ENCODE peak calls at places on chromosomes 12 and 14, in five cellular contexts. M, F, X, W and C are unnamed samples.

GRCh38 chr14:100711493-100711892 is 15.2 kb upstream of the DLK1 start:
- DNase-seq in M (no peak), F (no peak), X (peak), W (no peak), C (no peak)

GRCh38 chr12:95733156-95733825 is 57.3 kb downstream of the NTN4 start:
- DNase-seq in M (no peak), F (no peak), X (peak), W (no peak), C (no peak)

GRCh38 chr12:132488127-132489077 is 1.5 kb upstream of the FBRSL1 start:
- DNase-seq in M (no peak), F (peak), X (no peak), W (no peak), C (peak)

GRCh38 chr14:85535916-85536834 is 6.2 kb downstream of the FLRT2 start:
- DNase-seq in M (no peak), F (no peak), X (peak), W (no peak), C (no peak)

GRCh38 chr12:11543513-11544168 is 105.8 kb upstream of the ETV6 start:
- DNase-seq in M (no peak), F (no peak), X (no peak), W (no peak), C (no peak)

GRCh38 chr12:85029456-85029855 is 6.6 kb downstream of the TSPAN19 start:
- DNase-seq in M (no peak), F (no peak), X (no peak), W (no peak), C (no peak)

GRCh38 chr12:87756111-87756510 is 273.1 kb downstream of the C12orf50 start:
- DNase-seq in M (no peak), F (no peak), X (no peak), W (no peak), C (no peak)

GRCh38 chr14:104291123-104292000 is 153.0 kb downstream of the KIF26A start:
- DNase-seq in M (no peak), F (peak), X (peak), W (no peak), C (peak)

GRCh38 chr12:79300199-79300568 is 390.6 kb downstream of the PAWR start:
- DNase-seq in M (no peak), F (no peak), X (no peak), W (no peak), C (no peak)

GRCh38 chr12:42129595-42130204 is 15.0 kb downstream of the GXYLT1 start:
- DNase-seq in M (no peak), F (no peak), X (peak), W (no peak), C (peak)

GRCh38 chr12:41795066-41795465 is 349.6 kb downstream of the GXYLT1 start:
- DNase-seq in M (no peak), F (no peak), X (no peak), W (no peak), C (no peak)

GRCh38 chr12:108468149-108468968 is 46.7 kb upstream of the FICD start:
- DNase-seq in M (no peak), F (no peak), X (no peak), W (no peak), C (peak)

GRCh38 chr14:51715742-51716141 is 64.0 kb downstream of the FRMD6 start:
- DNase-seq in M (no peak), F (no peak), X (no peak), W (no peak), C (no peak)

GRCh38 chr12:50550530-50551223 is 45.9 kb downstream of the DIP2B start:
- DNase-seq in M (no peak), F (no peak), X (peak), W (no peak), C (no peak)

GRCh38 chr12:130661501-130662255 is 54.4 kb downstream of the RIMBP2 start:
- DNase-seq in M (no peak), F (no peak), X (no peak), W (no peak), C (no peak)

GRCh38 chr14:96681826-96682225 is 115.4 kb upstream of the VRK1 start:
- DNase-seq in M (no peak), F (no peak), X (no peak), W (no peak), C (no peak)

GRCh38 chr14:52703225-52703624 is 3.8 kb upstream of the PSMC6 start:
- DNase-seq in M (peak), F (no peak), X (no peak), W (no peak), C (no peak)

GRCh38 chr12:32148372-32148771 is 41.7 kb downstream of the BICD1 start:
- DNase-seq in M (no peak), F (no peak), X (no peak), W (no peak), C (no peak)

GRCh38 chr14:34355584-34356266 is 106.3 kb downstream of the SPTSSA start:
- DNase-seq in M (no peak), F (no peak), X (no peak), W (no peak), C (peak)

GRCh38 chr14:73833530-73834257 is 17.9 kb upstream of the PTGR2 start:
- DNase-seq in M (no peak), F (no peak), X (no peak), W (no peak), C (no peak)

GRCh38 chr14:100549834-100550625 is 37.2 kb downstream of the BEGAIN start:
- DNase-seq in M (no peak), F (no peak), X (no peak), W (no peak), C (no peak)

GRCh38 chr14:105493921-105494605 is 3.0 kb downstream of the TEDC1 start:
- DNase-seq in M (no peak), F (peak), X (no peak), W (no peak), C (peak)

GRCh38 chr14:104967144-104967413 is 11.1 kb downstream of the AHNAK2 start:
- DNase-seq in M (no peak), F (peak), X (no peak), W (no peak), C (peak)

GRCh38 chr14:31677630-31678029 is 116.4 kb downstream of the NUBPL start:
- DNase-seq in M (no peak), F (no peak), X (no peak), W (no peak), C (no peak)

GRCh38 chr14:78135450-78135891 is 34.7 kb upstream of the NRXN3 start:
- DNase-seq in M (no peak), F (no peak), X (no peak), W (no peak), C (no peak)

GRCh38 chr14:35385042-35385839 is 19.3 kb downstream of the NFKBIA start:
- DNase-seq in M (no peak), F (peak), X (peak), W (no peak), C (peak)

GRCh38 chr12:108446766-108447165 is 68.3 kb upstream of the FICD start:
- DNase-seq in M (no peak), F (no peak), X (peak), W (no peak), C (peak)

GRCh38 chr14:100775831-100776591 is 49.3 kb downstream of the DLK1 start:
- DNase-seq in M (no peak), F (no peak), X (peak), W (no peak), C (no peak)

GRCh38 chr14:99729991-99730875 is 46.1 kb downstream of the CYP46A1 start:
- DNase-seq in M (no peak), F (peak), X (peak), W (peak), C (peak)

GRCh38 chr14:57389646-57390036 is 745 bp upstream of the NAA30 start:
- DNase-seq in M (no peak), F (no peak), X (no peak), W (no peak), C (no peak)

GRCh38 chr12:113242018-113242418 is 20.8 kb downstream of the TPCN1 start:
- DNase-seq in M (no peak), F (peak), X (no peak), W (no peak), C (no peak)

GRCh38 chr14:93525691-93526451 is 95.1 kb downstream of the UNC79 start:
- DNase-seq in M (no peak), F (no peak), X (no peak), W (no peak), C (no peak)